ENCODE peak calls at places on chromosomes 16 and 17, in seven cellular contexts. One of them, this sample, is unnamed.

GRCh38 chr17:79466562-79467350 is 144.1 kb downstream of the RBFOX3 start:
- DNase-seq in AG10803: no peak
- DNase-seq in breast epithelium: no peak
- DNase-seq in fibroblast of mammary gland: no peak
- DNase-seq in GM23248: no peak
- DNase-seq in lung: no peak
- DNase-seq in GM12865: no peak
- DNase-seq in this sample: no peak

GRCh38 chr16:19294156-19294649 is 8.7 kb downstream of the CLEC19A start:
- DNase-seq in lung: peak
- DNase-seq in AG10803: no peak
- DNase-seq in GM12865: peak
- DNase-seq in GM23248: no peak
- DNase-seq in breast epithelium: peak
- DNase-seq in fibroblast of mammary gland: peak
- DNase-seq in this sample: peak

GRCh38 chr17:29165800-29166506 is 14.2 kb downstream of the MYO18A start:
- DNase-seq in GM12865: no peak
- DNase-seq in breast epithelium: no peak
- DNase-seq in lung: no peak
- DNase-seq in AG10803: no peak
- DNase-seq in GM23248: no peak
- DNase-seq in fibroblast of mammary gland: no peak
- DNase-seq in this sample: no peak

GRCh38 chr17:77285594-77286390 is 145.0 kb downstream of the SEC14L1 start:
- DNase-seq in GM23248: peak
- DNase-seq in GM12865: no peak
- DNase-seq in lung: peak
- DNase-seq in fibroblast of mammary gland: peak
- DNase-seq in AG10803: peak
- DNase-seq in breast epithelium: peak
- DNase-seq in this sample: peak

GRCh38 chr16:67517661-67518423 is 10.8 kb upstream of the RIPOR1 start:
- DNase-seq in lung: no peak
- DNase-seq in GM12865: peak
- DNase-seq in fibroblast of mammary gland: no peak
- DNase-seq in AG10803: no peak
- DNase-seq in GM23248: no peak
- DNase-seq in breast epithelium: no peak
- DNase-seq in this sample: no peak

GRCh38 chr16:11742041-11742535 is 569 bp downstream of the TXNDC11 start:
- DNase-seq in breast epithelium: peak
- DNase-seq in lung: peak
- DNase-seq in AG10803: no peak
- DNase-seq in GM12865: no peak
- DNase-seq in GM23248: no peak
- DNase-seq in fibroblast of mammary gland: no peak
- DNase-seq in this sample: no peak

GRCh38 chr16:47538472-47538871 is 77.3 kb downstream of the PHKB start:
- DNase-seq in AG10803: no peak
- DNase-seq in GM23248: no peak
- DNase-seq in lung: no peak
- DNase-seq in fibroblast of mammary gland: no peak
- DNase-seq in breast epithelium: no peak
- DNase-seq in GM12865: no peak
- DNase-seq in this sample: no peak

GRCh38 chr16:66335704-66336329 is 30.7 kb upstream of the CDH5 start:
- DNase-seq in fibroblast of mammary gland: peak
- DNase-seq in GM12865: no peak
- DNase-seq in lung: no peak
- DNase-seq in breast epithelium: no peak
- DNase-seq in GM23248: no peak
- DNase-seq in AG10803: peak
- DNase-seq in this sample: no peak

GRCh38 chr16:375927-376816 is 5.6 kb downstream of the PGAP6 start:
- DNase-seq in GM23248: no peak
- DNase-seq in AG10803: no peak
- DNase-seq in breast epithelium: no peak
- DNase-seq in fibroblast of mammary gland: no peak
- DNase-seq in GM12865: no peak
- DNase-seq in lung: no peak
- DNase-seq in this sample: no peak

GRCh38 chr17:59165933-59166342 is 10.4 kb downstream of the PRR11 start:
- DNase-seq in breast epithelium: no peak
- DNase-seq in AG10803: peak
- DNase-seq in lung: no peak
- DNase-seq in GM23248: peak
- DNase-seq in fibroblast of mammary gland: peak
- DNase-seq in GM12865: peak
- DNase-seq in this sample: peak

GRCh38 chr17:28503420-28503819 is 2.7 kb upstream of the FOXN1 start:
- DNase-seq in breast epithelium: no peak
- DNase-seq in AG10803: no peak
- DNase-seq in GM12865: no peak
- DNase-seq in fibroblast of mammary gland: no peak
- DNase-seq in GM23248: no peak
- DNase-seq in lung: no peak
- DNase-seq in this sample: no peak

GRCh38 chr16:80604600-80605355 is 64.0 kb downstream of the DYNLRB2 start:
- DNase-seq in AG10803: no peak
- DNase-seq in lung: no peak
- DNase-seq in GM23248: no peak
- DNase-seq in fibroblast of mammary gland: no peak
- DNase-seq in GM12865: no peak
- DNase-seq in breast epithelium: no peak
- DNase-seq in this sample: no peak

GRCh38 chr17:39306509-39307212 is 80.9 kb upstream of the STAC2 start:
- DNase-seq in AG10803: peak
- DNase-seq in lung: no peak
- DNase-seq in breast epithelium: no peak
- DNase-seq in GM12865: peak
- DNase-seq in fibroblast of mammary gland: no peak
- DNase-seq in GM23248: peak
- DNase-seq in this sample: no peak

GRCh38 chr17:43219746-43220380 is 8.2 kb downstream of the TMEM106A start:
- DNase-seq in GM12865: no peak
- DNase-seq in breast epithelium: peak
- DNase-seq in AG10803: no peak
- DNase-seq in fibroblast of mammary gland: no peak
- DNase-seq in lung: peak
- DNase-seq in GM23248: no peak
- DNase-seq in this sample: no peak

GRCh38 chr17:49779730-49780220 is 8.7 kb upstream of the KAT7 start:
- DNase-seq in fibroblast of mammary gland: peak
- DNase-seq in AG10803: peak
- DNase-seq in GM12865: peak
- DNase-seq in breast epithelium: no peak
- DNase-seq in lung: no peak
- DNase-seq in GM23248: peak
- DNase-seq in this sample: peak

GRCh38 chr17:68314916-68315535 is 23.7 kb downstream of the ARSG start:
- DNase-seq in GM23248: peak
- DNase-seq in GM12865: no peak
- DNase-seq in breast epithelium: no peak
- DNase-seq in fibroblast of mammary gland: no peak
- DNase-seq in AG10803: no peak
- DNase-seq in lung: peak
- DNase-seq in this sample: peak

GRCh38 chr17:55576237-55576998 is 65.2 kb upstream of the SMIM36 start:
- DNase-seq in GM12865: peak
- DNase-seq in breast epithelium: no peak
- DNase-seq in fibroblast of mammary gland: peak
- DNase-seq in lung: no peak
- DNase-seq in AG10803: peak
- DNase-seq in GM23248: peak
- DNase-seq in this sample: peak

GRCh38 chr17:55575058-55575606 is 63.9 kb upstream of the SMIM36 start:
- DNase-seq in lung: no peak
- DNase-seq in breast epithelium: no peak
- DNase-seq in fibroblast of mammary gland: peak
- DNase-seq in GM12865: no peak
- DNase-seq in AG10803: no peak
- DNase-seq in GM23248: no peak
- DNase-seq in this sample: no peak

GRCh38 chr17:55577687-55578086 is 66.4 kb upstream of the SMIM36 start:
- DNase-seq in fibroblast of mammary gland: peak
- DNase-seq in GM12865: peak
- DNase-seq in AG10803: no peak
- DNase-seq in breast epithelium: no peak
- DNase-seq in GM23248: no peak
- DNase-seq in lung: no peak
- DNase-seq in this sample: no peak

GRCh38 chr17:55580596-55581133 is 69.4 kb upstream of the SMIM36 start:
- DNase-seq in fibroblast of mammary gland: no peak
- DNase-seq in breast epithelium: no peak
- DNase-seq in AG10803: no peak
- DNase-seq in GM12865: peak
- DNase-seq in GM23248: no peak
- DNase-seq in lung: no peak
- DNase-seq in this sample: no peak

DNA sequence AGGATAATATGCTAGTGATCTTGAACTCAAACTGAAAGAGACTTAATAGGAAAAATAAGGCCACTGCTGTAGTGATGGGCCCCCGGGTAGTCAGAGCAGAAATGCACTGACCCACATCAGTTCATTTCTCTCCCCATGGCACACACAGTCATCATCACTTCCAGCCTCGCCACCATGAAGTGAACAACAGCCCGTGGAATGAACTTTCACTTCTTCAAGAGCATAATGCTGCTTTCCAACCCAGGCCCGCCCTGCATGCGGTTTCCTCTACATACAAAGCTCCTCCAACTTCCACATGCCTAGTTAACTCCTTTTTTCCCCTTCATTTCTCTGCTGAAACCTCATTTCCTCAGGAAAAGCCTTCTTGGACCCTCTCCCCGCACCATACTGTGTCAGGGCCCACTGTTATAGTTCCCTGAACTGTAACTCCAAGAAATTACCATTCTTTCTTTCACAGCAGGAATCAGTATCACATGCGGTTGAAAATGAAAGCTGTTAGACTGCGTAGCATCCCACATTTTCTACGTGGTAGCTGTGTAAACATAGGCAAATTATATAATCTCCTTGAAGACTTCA is 65.8 kb upstream of the SMIM36 start:
- DNase-seq in AG10803: peak
- DNase-seq in GM12865: peak
- DNase-seq in breast epithelium: peak
- DNase-seq in GM23248: peak
- DNase-seq in lung: no peak
- DNase-seq in fibroblast of mammary gland: peak
- DNase-seq in this sample: peak
- H3K4me3 ChIP-seq in AG10803: peak
- H3K4me3 ChIP-seq in GM12865: peak
- H3K4me3 ChIP-seq in breast epithelium: peak
- H3K4me3 ChIP-seq in GM23248: peak
- H3K4me3 ChIP-seq in lung: no peak
- H3K4me3 ChIP-seq in fibroblast of mammary gland: peak
- H3K4me3 ChIP-seq in this sample: peak

GRCh38 chr17:57948169-57948554 is 7.0 kb downstream of the CUEDC1 start:
- DNase-seq in lung: no peak
- DNase-seq in GM12865: no peak
- DNase-seq in breast epithelium: no peak
- DNase-seq in fibroblast of mammary gland: no peak
- DNase-seq in AG10803: peak
- DNase-seq in GM23248: peak
- DNase-seq in this sample: no peak

GRCh38 chr17:57944796-57945362 is 10.3 kb downstream of the CUEDC1 start:
- DNase-seq in AG10803: peak
- DNase-seq in GM12865: no peak
- DNase-seq in fibroblast of mammary gland: peak
- DNase-seq in GM23248: no peak
- DNase-seq in breast epithelium: no peak
- DNase-seq in lung: no peak
- DNase-seq in this sample: no peak

GRCh38 chr17:57947369-57947768 is 7.8 kb downstream of the CUEDC1 start:
- DNase-seq in breast epithelium: no peak
- DNase-seq in GM23248: no peak
- DNase-seq in AG10803: no peak
- DNase-seq in lung: no peak
- DNase-seq in fibroblast of mammary gland: no peak
- DNase-seq in GM12865: no peak
- DNase-seq in this sample: no peak

GRCh38 chr17:57946798-57947358 is 8.3 kb downstream of the CUEDC1 start:
- DNase-seq in GM23248: peak
- DNase-seq in GM12865: peak
- DNase-seq in lung: peak
- DNase-seq in AG10803: peak
- DNase-seq in fibroblast of mammary gland: peak
- DNase-seq in breast epithelium: no peak
- DNase-seq in this sample: peak

GRCh38 chr17:57945999-57946797 is 9.0 kb downstream of the CUEDC1 start:
- DNase-seq in GM12865: peak
- DNase-seq in breast epithelium: no peak
- DNase-seq in fibroblast of mammary gland: peak
- DNase-seq in GM23248: peak
- DNase-seq in lung: no peak
- DNase-seq in AG10803: peak
- DNase-seq in this sample: no peak
- H3K4me3 ChIP-seq in GM12865: peak
- H3K4me3 ChIP-seq in breast epithelium: peak
- H3K4me3 ChIP-seq in fibroblast of mammary gland: peak
- H3K4me3 ChIP-seq in GM23248: peak
- H3K4me3 ChIP-seq in lung: no peak
- H3K4me3 ChIP-seq in AG10803: peak
- H3K4me3 ChIP-seq in this sample: no peak

GRCh38 chr17:33310296-33310695 is 17.2 kb upstream of the ASIC2 start:
- DNase-seq in AG10803: no peak
- DNase-seq in fibroblast of mammary gland: no peak
- DNase-seq in breast epithelium: no peak
- DNase-seq in lung: no peak
- DNase-seq in GM12865: no peak
- DNase-seq in GM23248: no peak
- DNase-seq in this sample: no peak
- H3K4me3 ChIP-seq in AG10803: no peak
- H3K4me3 ChIP-seq in fibroblast of mammary gland: no peak
- H3K4me3 ChIP-seq in breast epithelium: no peak
- H3K4me3 ChIP-seq in lung: no peak
- H3K4me3 ChIP-seq in GM12865: no peak
- H3K4me3 ChIP-seq in GM23248: no peak
- H3K4me3 ChIP-seq in this sample: no peak

DNA sequence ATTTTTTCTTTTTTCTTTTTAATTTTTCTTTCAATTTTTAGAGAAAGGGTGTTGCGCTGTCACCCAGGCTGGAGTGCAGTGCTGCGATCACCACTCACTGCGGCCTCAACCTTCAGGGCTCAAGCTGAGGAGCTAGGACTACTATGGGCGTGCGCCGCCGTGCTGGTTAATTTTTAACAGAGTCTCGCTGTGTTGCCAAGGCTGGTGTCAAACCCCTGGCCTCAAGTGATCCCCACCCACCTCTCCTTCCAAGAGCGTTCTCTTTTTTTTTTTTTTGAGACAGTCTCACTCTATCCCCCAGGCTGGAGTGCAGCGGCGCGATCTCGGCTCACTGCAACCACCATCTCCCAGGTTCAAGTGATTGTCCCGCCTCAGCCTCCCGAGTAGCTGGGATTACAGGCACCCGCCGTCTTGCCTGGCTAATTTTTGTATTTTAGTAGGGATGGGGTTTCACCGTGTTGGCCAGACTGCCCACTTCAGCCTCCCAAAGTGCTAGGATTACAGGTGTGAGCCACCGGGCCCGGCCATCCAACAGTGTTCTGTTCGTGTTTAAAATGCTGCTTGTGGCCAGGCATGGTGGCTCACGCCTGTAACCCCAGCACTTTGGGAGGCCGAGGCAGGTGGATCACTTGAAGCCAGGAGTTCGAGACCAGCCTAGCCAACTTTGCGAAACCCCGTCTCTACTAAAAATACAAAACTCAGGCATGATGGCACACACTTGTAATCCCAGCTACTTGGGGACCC is 14.5 kb upstream of the RPL13 start:
- DNase-seq in GM23248: no peak
- DNase-seq in AG10803: no peak
- DNase-seq in lung: peak
- DNase-seq in GM12865: no peak
- DNase-seq in breast epithelium: no peak
- DNase-seq in fibroblast of mammary gland: no peak
- DNase-seq in this sample: no peak
- H3K4me3 ChIP-seq in GM23248: no peak
- H3K4me3 ChIP-seq in AG10803: no peak
- H3K4me3 ChIP-seq in lung: no peak
- H3K4me3 ChIP-seq in GM12865: no peak
- H3K4me3 ChIP-seq in breast epithelium: no peak
- H3K4me3 ChIP-seq in fibroblast of mammary gland: no peak
- H3K4me3 ChIP-seq in this sample: no peak

This sample was measured in NB4.